ENCODE peak calls at places on chromosomes 7 and 10, in five cellular contexts. Q is iPS-NIHi11, U is heart left ventricle, X is foreskin fibroblast, G is H9. T is an unnamed sample.

GRCh38 chr10:124657806-124658205 is 86.4 kb downstream of the FAM53B start:
- DNase-seq in G (no peak), U (no peak), Q (no peak), X (peak), T (peak)

GRCh38 chr7:15215611-15216010 is 313.1 kb upstream of the DGKB start:
- DNase-seq in G (no peak), X (peak), Q (no peak), U (no peak), T (peak)

GRCh38 chr10:67839957-67840356 is 2.0 kb upstream of the DNAJC12 start:
- DNase-seq in U (no peak), X (no peak), Q (no peak), G (no peak), T (peak)

GRCh38 chr7:33334349-33334748 is 205.0 kb downstream of the BBS9 start:
- DNase-seq in X (peak), G (peak), U (no peak), Q (peak), T (peak)

GRCh38 chr10:71964669-71965515 is 697 bp downstream of the CHST3 start:
- DNase-seq in X (peak), U (peak), Q (peak), G (peak), T (peak)

GRCh38 chr7:26483843-26484242 is 192.2 kb downstream of the SNX10 start:
- DNase-seq in U (no peak), X (no peak), Q (no peak), G (no peak), T (no peak)

GRCh38 chr10:113128450-113129105 is 178.5 kb downstream of the TCF7L2 start:
- DNase-seq in U (no peak), Q (no peak), G (no peak), X (no peak), T (no peak)

GRCh38 chr7:12722720-12723241 is 35.3 kb downstream of the ARL4A start:
- DNase-seq in U (no peak), Q (no peak), G (no peak), X (no peak), T (peak)

GRCh38 chr10:75401569-75402485 is at the start of gene ZNF503:
- DNase-seq in U (peak), Q (peak), X (peak), G (peak), T (peak)

GRCh38 chr7:130417215-130417614 is 23.6 kb downstream of the CEP41 start:
- DNase-seq in G (no peak), Q (no peak), U (no peak), X (no peak), T (no peak)

GRCh38 chr7:121436688-121437087 is 40.6 kb upstream of the FAM3C start:
- DNase-seq in X (no peak), U (no peak), Q (no peak), G (peak), T (no peak)

GRCh38 chr10:132252412-132252811 is 55.3 kb downstream of the STK32C start:
- DNase-seq in Q (no peak), G (no peak), U (no peak), X (no peak), T (no peak)

GRCh38 chr10:5531558-5532230 is 6.9 kb downstream of the CALML3 start:
- DNase-seq in G (no peak), Q (no peak), U (no peak), X (no peak), T (no peak)

GRCh38 chr10:29243061-29243460 is 45.8 kb upstream of the LYZL1 start:
- DNase-seq in G (no peak), Q (no peak), X (no peak), U (no peak), T (no peak)